ENCODE peak calls at places on chromosomes 3 and 15, in seven cellular contexts. P is Peyer's patch, C is GM12878, X is thyroid gland, T is caudate nucleus, Q is psoas muscle, V is heart left ventricle. D is an unnamed sample.
A peak's percentile ranks its signal among the peaks of the same experiment; 100 is the strongest.

GRCh38 chr3:99686955-99687612 is 48.7 kb downstream of the COL8A1 start:
- DNase-seq in T (no peak), C (no peak), V (peak; percentile 52), P (peak; percentile 54), Q (peak; percentile 71), X (peak; percentile 64), D (peak; percentile 58)

GRCh38 chr15:30990036-30990435 is 1.4 kb downstream of the MTMR10 start:
- DNase-seq in P (no peak), Q (no peak), V (no peak), C (no peak), X (no peak), T (no peak), D (peak; percentile 50)

GRCh38 chr3:156547637-156548036 is 7.3 kb downstream of the SSR3 start:
- DNase-seq in P (no peak), C (no peak), X (no peak), T (no peak), Q (no peak), V (peak; percentile 45), D (no peak)

GRCh38 chr15:57415559-57415958 is 39.3 kb downstream of the CGNL1 start:
- DNase-seq in P (no peak), X (no peak), C (no peak), T (no peak), V (peak; percentile 67), Q (peak; percentile 86), D (no peak)

GRCh38 chr3:129838086-129838485 is 55.4 kb downstream of the TMCC1 start:
- DNase-seq in C (no peak), T (no peak), X (no peak), P (no peak), V (no peak), Q (no peak), D (no peak)

GRCh38 chr15:85517086-85517485 is 136.7 kb downstream of the AKAP13 start:
- DNase-seq in T (no peak), P (no peak), C (no peak), X (no peak), V (no peak), Q (no peak), D (no peak)

GRCh38 chr3:152376351-152377183 is 107.8 kb downstream of the MBNL1 start:
- DNase-seq in V (no peak), T (no peak), P (peak; percentile 74), Q (no peak), X (no peak), C (peak; percentile 97), D (peak; percentile 23)

GRCh38 chr15:39623550-39623931 is 42.7 kb downstream of the THBS1 start:
- DNase-seq in X (no peak), Q (no peak), T (no peak), P (peak; percentile 62), C (peak; percentile 83), V (no peak), D (no peak)

GRCh38 chr15:88647362-88648105 is 8.7 kb downstream of the ISG20 start:
- DNase-seq in V (no peak), P (peak; percentile 54), Q (no peak), C (no peak), X (peak; percentile 48), T (no peak), D (no peak)

GRCh38 chr15:79769933-79770332 is 126.9 kb downstream of the MTHFS start:
- DNase-seq in P (no peak), V (no peak), C (no peak), T (no peak), X (no peak), Q (no peak), D (no peak)

GRCh38 chr3:197603317-197603933 is 47.7 kb upstream of the BDH1 start:
- DNase-seq in V (no peak), P (no peak), C (no peak), Q (no peak), T (no peak), X (no peak), D (no peak)

GRCh38 chr3:43162573-43163084 is 56.8 kb upstream of the POMGNT2 start:
- DNase-seq in V (no peak), C (no peak), X (no peak), P (peak; percentile 58), T (no peak), Q (no peak), D (no peak)

GRCh38 chr3:153144779-153145178 is 17.2 kb upstream of the RAP2B start:
- DNase-seq in C (no peak), X (no peak), V (no peak), Q (no peak), T (no peak), P (no peak), D (no peak)

GRCh38 chr3:71881041-71881440 is 96.1 kb upstream of the PROK2 start:
- DNase-seq in X (no peak), T (no peak), P (no peak), V (no peak), C (no peak), Q (no peak), D (peak; percentile 71)

GRCh38 chr3:71885001-71885400 is 100.1 kb upstream of the PROK2 start:
- DNase-seq in V (no peak), X (no peak), Q (no peak), T (no peak), P (no peak), C (no peak), D (no peak)

GRCh38 chr3:71879089-71879488 is 94.1 kb upstream of the PROK2 start:
- DNase-seq in V (no peak), P (no peak), T (no peak), C (no peak), Q (no peak), X (no peak), D (no peak)

GRCh38 chr3:71876706-71877105 is 91.8 kb upstream of the PROK2 start:
- DNase-seq in Q (no peak), V (no peak), C (no peak), X (no peak), P (no peak), T (no peak), D (no peak)

GRCh38 chr3:71881732-71882131 is 96.8 kb upstream of the PROK2 start:
- DNase-seq in X (no peak), C (no peak), Q (no peak), V (no peak), T (no peak), P (no peak), D (no peak)
- H3K27ac ChIP-seq in X (no peak overlapping the region), C (no peak overlapping the region), Q (no peak overlapping the region), V (no peak overlapping the region), T (no peak overlapping the region), P (no peak overlapping the region), D (no peak overlapping the region)

GRCh38 chr3:59555593-59556315 is 505.9 kb upstream of the CFAP20DC start:
- DNase-seq in T (no peak), C (no peak), V (no peak), Q (no peak), P (no peak), X (no peak), D (peak; percentile 9)

GRCh38 chr3:59563966-59564365 is 514.1 kb upstream of the CFAP20DC start:
- DNase-seq in C (no peak), X (no peak), V (no peak), Q (no peak), P (no peak), T (no peak), D (no peak)

GRCh38 chr3:59563072-59563605 is 513.3 kb upstream of the CFAP20DC start:
- DNase-seq in P (no peak), V (no peak), T (no peak), C (no peak), Q (no peak), X (peak; percentile 61), D (no peak)

GRCh38 chr3:59558906-59559720 is 509.3 kb upstream of the CFAP20DC start:
- DNase-seq in X (no peak), T (no peak), Q (no peak), P (no peak), C (no peak), V (no peak), D (no peak)

DNA sequence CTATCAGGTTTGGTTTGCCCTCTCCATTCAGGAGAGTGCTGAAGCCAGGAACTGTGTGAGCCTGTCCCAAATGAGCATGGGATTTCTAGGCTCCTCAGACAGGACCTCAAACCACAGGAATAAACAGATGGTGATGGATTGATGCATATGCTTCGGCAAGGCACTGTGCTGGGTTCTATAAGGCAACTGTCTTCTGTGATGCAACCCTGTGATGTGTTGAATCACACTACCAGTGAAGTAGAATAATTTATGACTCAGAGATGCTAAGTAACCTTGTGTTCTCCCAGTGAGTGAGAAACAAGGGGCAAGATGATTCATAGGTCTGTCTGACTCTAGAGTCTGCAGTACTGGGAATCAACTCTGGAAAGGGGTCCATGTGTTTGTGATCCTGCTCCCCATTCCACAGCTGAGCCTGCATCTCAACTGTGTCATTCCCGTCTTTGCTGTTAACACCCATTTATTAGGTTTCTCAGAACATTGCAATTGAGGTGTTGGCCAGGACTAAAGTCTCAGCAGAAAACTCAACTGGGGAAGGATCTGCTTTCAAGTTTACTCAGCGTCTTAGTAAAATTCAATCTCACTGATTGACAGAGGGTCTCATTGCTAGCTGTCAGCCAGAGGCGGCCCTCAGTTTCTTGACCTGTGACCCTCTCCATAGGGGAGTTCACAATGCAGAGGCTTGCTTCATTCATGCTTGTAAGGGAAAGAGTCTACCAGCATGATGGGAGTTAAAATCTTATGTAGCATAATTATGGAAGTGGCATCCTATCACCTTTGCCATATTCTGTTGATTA is 510.1 kb upstream of the CFAP20DC start:
- DNase-seq in V (no peak), T (no peak), Q (no peak), X (no peak), P (no peak), C (no peak), D (peak; percentile 27)
- H3K27ac ChIP-seq in V (no peak overlapping the region), T (peak overlapping the region; percentile 69), Q (no peak overlapping the region), X (no peak overlapping the region), P (no peak overlapping the region), C (no peak overlapping the region), D (no peak overlapping the region)

GRCh38 chr3:184322731-184323487 is 8.5 kb downstream of the EIF4G1 start:
- DNase-seq in V (peak; percentile 25), Q (peak; percentile 86), C (no peak), P (no peak), T (no peak), X (no peak), D (no peak)

GRCh38 chr3:184316792-184317191 is 2.4 kb downstream of the EIF4G1 start:
- DNase-seq in X (no peak), Q (no peak), T (no peak), P (no peak), V (peak; percentile 7), C (no peak), D (no peak)

GRCh38 chr3:184317201-184317600 is 2.8 kb downstream of the EIF4G1 start:
- DNase-seq in C (no peak), Q (peak; percentile 36), T (no peak), V (no peak), P (no peak), X (no peak), D (no peak)

GRCh38 chr3:184321666-184322065 is 7.3 kb downstream of the EIF4G1 start:
- DNase-seq in X (no peak), C (no peak), T (no peak), Q (no peak), V (no peak), P (no peak), D (no peak)

GRCh38 chr3:184320099-184320445 is 5.7 kb downstream of the EIF4G1 start:
- DNase-seq in X (peak; percentile 99), V (peak; percentile 97), Q (peak; percentile 99), P (peak; percentile 94), C (no peak), T (peak; percentile 72), D (peak; percentile 37)
- H3K27ac ChIP-seq in X (peak overlapping the region; percentile 99), V (peak overlapping the region; percentile 81), Q (peak overlapping the region; percentile 90), P (peak overlapping the region; percentile 55), C (no peak overlapping the region), T (peak overlapping the region; percentile 84), D (no peak overlapping the region)

DNA sequence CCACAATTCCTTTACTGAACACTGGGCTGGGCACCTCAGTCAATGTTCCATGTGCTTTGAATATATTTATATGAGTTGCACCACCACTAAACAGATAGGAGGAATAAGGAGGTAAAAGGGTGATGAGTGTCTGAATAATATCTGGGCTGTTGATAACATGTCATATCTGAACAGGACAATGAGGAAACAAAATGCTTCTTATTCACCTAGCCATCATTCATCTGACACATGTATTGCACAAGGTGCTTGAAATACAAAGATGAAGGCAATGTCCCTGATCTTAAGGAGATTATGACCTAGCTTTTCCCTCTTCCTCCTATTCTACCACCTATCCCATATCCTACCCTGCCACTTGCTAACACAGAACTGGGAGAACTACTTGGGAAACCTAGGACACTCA is 8.0 kb upstream of the CERS3 start:
- DNase-seq in C (no peak), X (no peak), V (no peak), P (no peak), Q (no peak), T (no peak), D (no peak)
- H3K27ac ChIP-seq in C (no peak overlapping the region), X (no peak overlapping the region), V (no peak overlapping the region), P (no peak overlapping the region), Q (no peak overlapping the region), T (no peak overlapping the region), D (no peak overlapping the region)

D was measured in trophoblast cell.